ENCODE peak calls at places on chromosomes 2 and 18, in seven cellular contexts. V is mammary epithelial cell, N is hepatocyte, E is endothelial cell of umbilical vein, A is HCT116, J is astrocyte, C is GM23338. T is an unnamed sample.

GRCh38 chr2:27407798-27408491 is 1.4 kb downstream of the PPM1G start:
- DNase-seq in J (peak; percentile 36), E (peak; percentile 75), V (peak; percentile 31), C (peak; percentile 94), A (peak; percentile 60), N (peak; percentile 70), T (peak; percentile 46)

GRCh38 chr2:168758970-168759820 is 43.2 kb upstream of the NOSTRIN start:
- DNase-seq in N (peak; percentile 62), J (peak; percentile 42), E (peak; percentile 58), A (peak; percentile 21), V (peak; percentile 45), C (peak; percentile 56), T (peak; percentile 53)

GRCh38 chr18:22604390-22604985 is 186.8 kb upstream of the CTAGE1 start:
- DNase-seq in J (peak; percentile 83), C (no peak), A (no peak), E (peak; percentile 91), V (peak; percentile 9), N (no peak), T (peak; percentile 19)

GRCh38 chr2:159300586-159300985 is 14.1 kb upstream of the WDSUB1 start:
- DNase-seq in C (no peak), A (no peak), N (no peak), J (no peak), E (no peak), V (peak; percentile 9), T (no peak)

GRCh38 chr2:240732911-240733622 is 41.4 kb downstream of the AQP12A start:
- DNase-seq in V (no peak), A (no peak), E (no peak), N (no peak), C (no peak), J (no peak), T (no peak)

GRCh38 chr2:218871345-218872302 is 9.0 kb upstream of the WNT10A start:
- DNase-seq in E (no peak), N (no peak), J (no peak), A (no peak), C (no peak), V (no peak), T (no peak)

GRCh38 chr2:174025271-174026121 is 60.3 kb upstream of the SP3 start:
- DNase-seq in V (no peak), N (peak; percentile 76), C (peak; percentile 44), E (no peak), A (no peak), J (peak; percentile 72), T (peak; percentile 99)

GRCh38 chr18:77042583-77042982 is 90.0 kb downstream of the MBP start:
- DNase-seq in V (no peak), E (no peak), N (no peak), J (no peak), C (no peak), A (no peak), T (no peak)

GRCh38 chr2:134410831-134411231 is 157.0 kb downstream of the MGAT5 start:
- DNase-seq in A (no peak), J (peak; percentile 78), V (no peak), E (no peak), C (no peak), N (no peak), T (peak; percentile 45)

GRCh38 chr2:65064728-65065552 is 8.7 kb downstream of the CEP68 start:
- DNase-seq in N (peak; percentile 64), V (peak; percentile 77), C (peak; percentile 79), J (peak; percentile 90), E (peak; percentile 93), A (no peak), T (peak; percentile 99)

GRCh38 chr2:98589489-98589888 is 18.8 kb downstream of the COA5 start:
- DNase-seq in E (no peak), A (no peak), C (no peak), N (no peak), V (no peak), J (no peak), T (no peak)

GRCh38 chr2:20818820-20819219 is 4.1 kb downstream of the LDAH start:
- DNase-seq in V (no peak), J (no peak), N (no peak), C (no peak), A (no peak), E (no peak), T (no peak)

GRCh38 chr2:212135739-212136138 is 402.9 kb downstream of the ERBB4 start:
- DNase-seq in N (no peak), E (peak; percentile 49), V (no peak), C (no peak), J (peak; percentile 15), A (no peak), T (peak; percentile 28)

GRCh38 chr2:64652231-64653173 is 1.2 kb downstream of the SERTAD2 start:
- DNase-seq in J (peak; percentile 44), N (peak; percentile 82), A (no peak), V (peak; percentile 66), E (peak; percentile 55), C (peak; percentile 55), T (peak; percentile 85)

GRCh38 chr2:169910109-169910799 is 83.0 kb downstream of the UBR3 start:
- DNase-seq in V (no peak), A (no peak), J (peak; percentile 42), N (no peak), C (no peak), E (no peak), T (peak; percentile 50)

GRCh38 chr2:23691576-23691975 is 235.3 kb downstream of the ATAD2B start:
- DNase-seq in A (no peak), C (no peak), E (no peak), N (no peak), V (no peak), J (no peak), T (no peak)

GRCh38 chr2:7953184-7953583 is 728.7 kb upstream of the ID2 start:
- DNase-seq in E (no peak), V (no peak), A (no peak), J (no peak), C (no peak), N (no peak), T (no peak)

GRCh38 chr2:235634435-235635152 is 140.8 kb downstream of the AGAP1 start:
- DNase-seq in E (no peak), V (no peak), N (no peak), J (peak; percentile 63), A (no peak), C (no peak), T (peak; percentile 70)

GRCh38 chr18:5890606-5891360 is 4.5 kb downstream of the TMEM200C start:
- DNase-seq in A (no peak), C (peak; percentile 83), V (no peak), N (peak; percentile 78), J (peak; percentile 8), E (peak; percentile 15), T (peak; percentile 51)

GRCh38 chr2:38178142-38178541 is 102.2 kb upstream of the CYP1B1 start:
- DNase-seq in A (no peak), J (peak; percentile 85), C (no peak), V (peak; percentile 76), E (no peak), N (peak; percentile 37), T (peak; percentile 88)

GRCh38 chr2:30807249-30807648 is at the start of gene CAPN13:
- DNase-seq in A (peak; percentile 32), N (peak; percentile 85), E (no peak), V (peak; percentile 1), J (no peak), C (peak; percentile 75), T (no peak)

GRCh38 chr2:239313776-239314175 is 87.0 kb downstream of the HDAC4 start:
- DNase-seq in N (no peak), V (no peak), J (no peak), C (no peak), E (no peak), A (no peak), T (no peak)
- H3K79me2 ChIP-seq in N (peaks cover 93% of the 10 kb centered on the region), V (peaks cover 15% of the 10 kb centered on the region), J (peaks cover 7% of the 10 kb centered on the region), C (peaks cover 86% of the 10 kb centered on the region), E (no peaks in the 10 kb centered on the region), A (peaks cover 19% of the 10 kb centered on the region), T (peaks cover 6% of the 10 kb centered on the region)

DNA sequence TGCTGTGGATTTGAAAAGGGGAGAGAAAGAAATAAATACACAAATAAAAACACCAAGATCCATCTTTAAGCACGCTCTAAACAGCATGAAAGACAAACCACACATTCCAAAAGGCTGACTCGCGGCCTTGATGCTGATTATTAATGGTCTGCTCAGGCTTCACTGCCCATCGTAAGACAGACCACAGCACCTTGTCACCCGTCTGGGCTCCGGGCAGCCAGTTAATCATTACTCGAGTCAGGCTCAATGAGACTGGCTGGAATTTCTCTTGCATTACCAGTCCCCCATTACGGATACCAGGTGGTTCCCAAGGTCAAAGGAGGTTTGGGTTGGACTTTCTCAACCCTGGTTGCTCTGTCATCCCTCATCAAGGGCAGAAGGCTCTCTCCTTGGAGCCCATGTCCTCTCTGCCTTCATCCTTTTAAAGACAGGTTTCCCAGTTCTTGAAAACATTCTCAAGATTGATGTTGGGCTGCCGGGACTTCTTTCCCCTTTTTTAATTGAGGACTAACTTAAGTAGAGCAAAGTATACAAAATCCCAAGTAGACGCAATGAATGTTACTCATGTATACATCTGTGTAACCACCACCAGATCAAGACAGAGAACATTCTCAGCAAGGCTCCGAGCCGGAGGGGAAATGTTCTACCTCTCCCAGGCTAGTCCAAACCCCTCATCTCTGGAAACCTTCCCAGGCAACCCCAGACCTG is 8.1 kb downstream of the SMAD7 start:
- DNase-seq in V (peak; percentile 98), C (no peak), N (peak; percentile 86), J (peak; percentile 99), A (peak; percentile 91), E (peak; percentile 42), T (peak; percentile 67)
- H3K4me3 ChIP-seq in V (no peak overlapping the region), C (no peak overlapping the region), N (peak overlapping the region; percentile 5), J (peak overlapping the region; percentile 43), A (no peak overlapping the region), E (no peak overlapping the region), T (no peak overlapping the region)

GRCh38 chr2:172462393-172463381 is 35.3 kb downstream of the ITGA6 start:
- DNase-seq in J (no peak), A (no peak), C (no peak), V (peak; percentile 83), N (no peak), E (no peak), T (no peak)

GRCh38 chr2:172465417-172466334 is 38.3 kb downstream of the ITGA6 start:
- DNase-seq in C (peak; percentile 84), J (peak; percentile 58), A (no peak), N (peak; percentile 89), V (peak; percentile 76), E (peak; percentile 79), T (peak; percentile 70)

GRCh38 chr2:172471168-172471567 is 43.8 kb downstream of the ITGA6 start:
- DNase-seq in J (no peak), V (no peak), N (no peak), A (no peak), C (no peak), E (no peak), T (no peak)

GRCh38 chr2:172464340-172465129 is 37.1 kb downstream of the ITGA6 start:
- DNase-seq in N (peak; percentile 56), J (no peak), A (no peak), E (peak; percentile 50), V (peak; percentile 91), C (no peak), T (no peak)

GRCh38 chr2:172467382-172467781 is 40.0 kb downstream of the ITGA6 start:
- DNase-seq in E (no peak), N (no peak), C (no peak), J (no peak), V (no peak), A (no peak), T (no peak)
- TF ChIP-seq CTCF in E (no peak), N (no peak), C (no peak), J (no peak), V (no peak), A (no peak), T (no peak)

DNA sequence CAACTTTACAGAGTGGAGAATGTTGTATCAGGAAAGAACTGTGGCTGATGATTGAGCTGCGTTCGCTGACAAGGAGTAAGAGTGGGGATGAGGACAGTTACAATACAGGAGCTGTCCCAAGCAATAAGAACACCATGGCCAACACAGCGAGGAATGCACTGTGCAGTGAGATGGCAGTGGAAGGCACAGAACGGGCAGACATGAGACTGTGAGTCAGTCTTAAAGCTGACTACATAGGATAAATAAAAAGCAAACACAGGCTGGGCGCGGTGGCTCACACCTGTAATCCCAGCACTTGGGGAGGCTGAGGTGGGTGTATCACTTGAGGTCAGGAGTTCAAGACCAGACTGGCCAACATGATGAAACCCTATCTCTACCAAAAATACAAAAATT is 89.8 kb downstream of the CABYR start:
- DNase-seq in V (peak; percentile 37), J (peak; percentile 40), A (no peak), E (no peak), C (no peak), N (no peak), T (peak; percentile 46)
- H3K79me2 ChIP-seq in V (no peaks in the 10 kb centered on the region), J (no peaks in the 10 kb centered on the region), A (no peaks in the 10 kb centered on the region), E (no peaks in the 10 kb centered on the region), C (no peaks in the 10 kb centered on the region), N (no peaks in the 10 kb centered on the region), T (no peaks in the 10 kb centered on the region)